ENCODE peak calls at places on chromosome 18, in seven cellular contexts. G is naive thymus-derived CD4-positive, alpha-beta T cell; F is CD8-positive, alpha-beta T cell; K is heart left ventricle; Q is esophagus squamous epithelium; R is body of pancreas; O is neural progenitor cell. T is an unnamed sample.

GRCh38 chr18:64409511-64409910 is 260.6 kb upstream of the LINC00305 start:
- DNase-seq in K (no peak), R (no peak), O (peak; percentile 57), G (no peak), F (no peak), Q (no peak), T (no peak)

GRCh38 chr18:26549486-26550435 is 1.4 kb upstream of the KCTD1 start:
- DNase-seq in G (no peak), F (no peak), K (peak; percentile 78), R (peak; percentile 57), Q (no peak), O (peak; percentile 75), T (peak; percentile 11)

GRCh38 chr18:79798346-79798998 is 734 bp downstream of the KCNG2 start:
- DNase-seq in F (no peak), R (peak; percentile 2), G (no peak), O (peak; percentile 40), Q (no peak), K (peak; percentile 2), T (no peak)

GRCh38 chr18:59873616-59874015 is 26.2 kb upstream of the PMAIP1 start:
- DNase-seq in Q (no peak), G (no peak), O (no peak), F (no peak), K (no peak), R (no peak), T (no peak)

GRCh38 chr18:61844726-61845125 is 48.1 kb downstream of the RNF152 start:
- DNase-seq in Q (no peak), G (no peak), K (no peak), F (no peak), O (no peak), R (no peak), T (no peak)

GRCh38 chr18:25019086-25019860 is 332.7 kb downstream of the ZNF521 start:
- DNase-seq in R (no peak), F (no peak), G (no peak), K (no peak), Q (no peak), O (no peak), T (no peak)

GRCh38 chr18:3151379-3152264 is 68.1 kb downstream of the MYOM1 start:
- DNase-seq in F (no peak), Q (no peak), O (peak; percentile 46), G (peak; percentile 31), R (no peak), K (no peak), T (no peak)

GRCh38 chr18:67710639-67711038 is 194.1 kb upstream of the DSEL start:
- DNase-seq in G (no peak), O (peak; percentile 14), R (no peak), Q (no peak), K (no peak), F (no peak), T (no peak)

GRCh38 chr18:26546170-26546874 is 2.0 kb downstream of the KCTD1 start:
- DNase-seq in R (no peak), O (peak; percentile 67), F (no peak), K (no peak), Q (no peak), G (no peak), T (no peak)

GRCh38 chr18:45402485-45403056 is 212.7 kb upstream of the SLC14A2 start:
- DNase-seq in F (no peak), G (no peak), O (no peak), Q (no peak), K (no peak), R (no peak), T (no peak)

GRCh38 chr18:78548261-78549058 is 431.2 kb upstream of the SALL3 start:
- DNase-seq in R (no peak), K (no peak), G (no peak), F (no peak), Q (no peak), O (no peak), T (no peak)

GRCh38 chr18:47175283-47175894 is 775 bp downstream of the IER3IP1 start:
- DNase-seq in O (peak; percentile 38), R (no peak), K (no peak), F (no peak), Q (no peak), G (no peak), T (no peak)

GRCh38 chr18:64372850-64373249 is 224.0 kb upstream of the LINC00305 start:
- DNase-seq in G (no peak), Q (no peak), F (no peak), R (no peak), K (no peak), O (no peak), T (no peak)

GRCh38 chr18:5980721-5981120 is 85.4 kb upstream of the TMEM200C start:
- DNase-seq in F (no peak), Q (no peak), O (no peak), R (no peak), G (no peak), K (no peak), T (no peak)

GRCh38 chr18:2653467-2653866 is 2.1 kb upstream of the SMCHD1 start:
- DNase-seq in R (no peak), O (peak; percentile 9), Q (no peak), K (no peak), G (no peak), F (no peak), T (no peak)

GRCh38 chr18:49139726-49140125 is 189.0 kb upstream of the SMAD7 start:
- DNase-seq in Q (no peak), G (no peak), R (no peak), K (no peak), F (no peak), O (peak; percentile 59), T (no peak)

GRCh38 chr18:73933666-73934065 is 214.0 kb downstream of the FBXO15 start:
- DNase-seq in G (no peak), O (no peak), R (no peak), K (no peak), Q (no peak), F (no peak), T (no peak)

GRCh38 chr18:12442946-12443345 is 35.2 kb downstream of the PRELID3A start:
- DNase-seq in G (no peak), K (no peak), F (no peak), Q (no peak), O (no peak), R (no peak), T (no peak)

GRCh38 chr18:60066576-60066975 is 166.8 kb downstream of the PMAIP1 start:
- DNase-seq in F (no peak), G (no peak), R (no peak), O (no peak), Q (no peak), K (no peak), T (no peak)

GRCh38 chr18:13868501-13869271 is 44.7 kb downstream of the MC5R start:
- DNase-seq in F (no peak), R (no peak), K (no peak), O (peak; percentile 43), Q (no peak), G (no peak), T (no peak)

GRCh38 chr18:6004683-6005082 is 109.4 kb upstream of the TMEM200C start:
- DNase-seq in F (no peak), R (no peak), Q (no peak), O (no peak), G (no peak), K (no peak), T (no peak)

GRCh38 chr18:6714027-6714426 is 15.5 kb upstream of the ARHGAP28 start:
- DNase-seq in G (no peak), F (no peak), Q (no peak), O (no peak), K (no peak), R (no peak), T (no peak)

DNA sequence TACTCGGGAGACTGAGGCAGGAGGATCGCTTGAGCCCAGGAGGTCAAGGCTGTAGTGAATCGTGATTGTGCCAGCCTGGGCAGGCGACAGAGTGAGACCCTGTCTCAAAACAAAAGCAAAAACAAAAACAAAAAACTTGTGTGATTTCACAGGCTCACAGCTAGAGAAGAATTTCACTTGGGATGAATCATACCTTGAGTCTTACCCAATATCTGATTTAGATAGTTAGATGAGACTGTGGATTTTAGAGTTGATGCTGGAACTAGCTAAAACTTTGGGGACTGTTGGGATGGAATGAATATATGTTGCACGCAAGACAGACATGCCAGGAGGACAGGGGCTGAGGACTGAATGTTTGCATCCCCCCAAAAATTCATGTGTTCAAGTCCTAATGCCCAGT is 4.4 kb downstream of the ANKRD29 start:
- DNase-seq in G (no peak), O (no peak), K (no peak), R (no peak), F (no peak), Q (no peak), T (no peak)
- H3K9me3 ChIP-seq in G (no peaks in the 10 kb centered on the region), O (no peaks in the 10 kb centered on the region), K (no peaks in the 10 kb centered on the region), R (no peaks in the 10 kb centered on the region), F (no peaks in the 10 kb centered on the region), Q (no peaks in the 10 kb centered on the region), T (no peaks in the 10 kb centered on the region)

DNA sequence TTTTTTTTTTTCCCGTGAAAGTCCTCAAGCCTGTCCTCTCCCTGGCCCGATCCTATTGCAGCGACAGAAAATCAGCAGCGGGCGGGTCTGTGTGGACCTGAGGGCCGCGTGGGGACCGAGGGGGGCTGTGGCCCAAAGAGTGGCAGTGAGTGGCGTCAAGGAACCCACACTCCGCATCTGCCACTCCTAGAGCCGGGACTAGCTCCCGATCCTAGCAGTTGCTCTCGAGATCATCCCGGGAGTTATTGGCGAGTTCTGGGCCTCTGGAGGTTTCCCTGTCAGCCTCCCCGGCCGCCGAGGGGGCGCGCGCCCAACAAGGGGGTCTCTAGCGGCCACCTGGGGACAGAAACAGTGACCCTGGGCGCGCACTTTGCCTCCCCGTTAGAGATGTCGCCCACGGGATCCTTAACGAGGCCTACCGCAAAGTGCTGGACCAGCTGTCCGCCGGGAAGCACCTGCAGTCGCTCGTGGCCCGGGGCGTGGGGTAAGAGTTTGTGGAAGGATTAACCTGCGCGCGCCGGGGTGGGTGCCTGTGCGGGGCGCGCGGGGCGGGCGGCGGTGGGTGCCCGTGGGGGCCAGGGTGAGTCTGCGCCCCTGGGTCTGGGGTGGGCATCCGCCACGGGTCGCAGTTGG is 3.3 kb downstream of the ADCYAP1 start:
- DNase-seq in K (no peak), G (no peak), R (no peak), F (no peak), O (peak; percentile 49), Q (no peak), T (no peak)
- H3K9me3 ChIP-seq in K (no peaks in the 10 kb centered on the region), G (no peaks in the 10 kb centered on the region), R (no peaks in the 10 kb centered on the region), F (no peaks in the 10 kb centered on the region), O (no peaks in the 10 kb centered on the region), Q (no peaks in the 10 kb centered on the region), T (no peaks in the 10 kb centered on the region)

DNA sequence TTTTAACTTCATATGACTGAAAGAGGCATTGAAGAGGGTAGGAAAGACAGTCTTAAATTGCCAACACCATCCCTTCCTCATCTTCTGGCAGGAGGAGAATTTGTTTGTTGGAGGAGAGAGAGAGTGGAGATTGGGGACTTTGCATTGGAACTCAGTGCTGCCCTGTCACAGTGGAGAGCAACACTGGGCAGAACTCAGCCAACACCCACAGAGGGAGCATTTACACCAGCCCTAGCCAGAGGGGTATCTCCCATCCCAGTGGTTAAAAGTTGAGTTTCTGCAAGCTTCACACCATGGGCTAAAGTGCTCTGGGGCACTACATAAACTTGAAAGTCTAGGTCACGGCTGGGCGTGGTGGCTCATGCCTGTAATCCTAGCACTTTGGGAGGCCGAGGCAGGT is 174.1 kb downstream of the ANKRD30B start:
- DNase-seq in K (no peak), R (no peak), G (no peak), Q (no peak), F (no peak), O (no peak), T (no peak)
- H3K9me3 ChIP-seq in K (no peaks in the 10 kb centered on the region), R (no peaks in the 10 kb centered on the region), G (no peaks in the 10 kb centered on the region), Q (no peaks in the 10 kb centered on the region), F (no peaks in the 10 kb centered on the region), O (peaks cover 3% of the 10 kb centered on the region), T (no peaks in the 10 kb centered on the region)

DNA sequence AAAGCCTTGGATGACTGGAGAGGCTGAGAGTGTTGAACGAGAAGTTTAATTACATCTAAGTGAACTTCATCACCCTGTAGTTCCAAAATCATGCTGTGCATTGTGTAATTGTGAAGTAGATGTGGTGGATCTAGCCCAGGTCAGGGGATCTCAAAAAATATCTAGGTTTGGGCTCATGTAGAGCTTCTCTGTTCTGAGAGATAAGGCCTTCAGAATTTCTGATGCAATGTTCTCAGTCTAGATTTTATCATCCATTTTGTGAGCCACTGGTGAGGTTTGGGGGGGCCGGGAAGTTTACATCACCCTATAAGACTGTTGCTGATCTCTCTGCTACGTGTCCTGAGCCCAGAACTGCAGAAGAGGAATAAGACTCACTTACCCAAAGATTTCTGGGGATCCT is 719.4 kb downstream of the SOCS6 start:
- DNase-seq in F (no peak), K (no peak), Q (no peak), O (no peak), R (no peak), G (no peak), T (no peak)
- H3K9me3 ChIP-seq in F (no peaks in the 10 kb centered on the region), K (no peaks in the 10 kb centered on the region), Q (no peaks in the 10 kb centered on the region), O (no peaks in the 10 kb centered on the region), R (no peaks in the 10 kb centered on the region), G (no peaks in the 10 kb centered on the region), T (no peaks in the 10 kb centered on the region)

T was measured in T-helper 17 cell.